ENCODE peak calls at places on chromosomes 6 and 20, in eight cellular contexts. O, B, P, K, R, L, T and H are unnamed samples.

GRCh38 chr6:167706313-167707109 is 120.2 kb upstream of the AFDN start:
- DNase-seq in O (no peak), L (peak; percentile 73), T (no peak), B (no peak), P (no peak), R (no peak), K (no peak), H (no peak)

GRCh38 chr20:32439132-32439829 is 81.2 kb downstream of the ASXL1 start:
- DNase-seq in O (no peak), T (no peak), K (no peak), B (peak; percentile 36), R (peak; percentile 75), L (no peak), P (no peak), H (no peak)

GRCh38 chr20:38073307-38074010 is 39.9 kb downstream of the RPRD1B start:
- DNase-seq in O (peak; percentile 66), B (peak; percentile 94), R (peak; percentile 96), T (peak; percentile 73), K (peak; percentile 80), L (peak; percentile 46), P (no peak), H (peak; percentile 28)

GRCh38 chr20:47220161-47220582 is 136.3 kb downstream of the ZMYND8 start:
- DNase-seq in B (no peak), K (peak; percentile 52), L (peak; percentile 59), O (no peak), T (no peak), R (peak; percentile 38), P (peak; percentile 7), H (no peak)

GRCh38 chr6:146902846-146903245 is 301.4 kb upstream of the STXBP5 start:
- DNase-seq in O (no peak), P (no peak), T (no peak), B (no peak), R (peak; percentile 39), L (no peak), K (no peak), H (no peak)

GRCh38 chr6:146593978-146594377 is 4.8 kb upstream of the ADGB start:
- DNase-seq in R (no peak), B (no peak), K (no peak), T (no peak), P (no peak), O (no peak), L (no peak), H (no peak)

GRCh38 chr6:34233867-34234266 is 2.8 kb upstream of the HMGA1 start:
- DNase-seq in T (no peak), B (no peak), L (no peak), P (no peak), R (no peak), K (no peak), O (no peak), H (no peak)

GRCh38 chr6:43940393-43941087 is 170.5 kb downstream of the VEGFA start:
- DNase-seq in B (no peak), O (no peak), R (no peak), T (no peak), L (no peak), P (no peak), K (no peak), H (no peak)

GRCh38 chr6:40352527-40353170 is 234.5 kb downstream of the LRFN2 start:
- DNase-seq in L (no peak), B (no peak), R (peak; percentile 32), K (no peak), P (no peak), T (no peak), O (no peak), H (no peak)

GRCh38 chr20:17059465-17059864 is 167.4 kb upstream of the PCSK2 start:
- DNase-seq in P (no peak), K (no peak), R (peak; percentile 38), O (no peak), T (no peak), B (peak; percentile 5), L (no peak), H (no peak)

GRCh38 chr6:26065952-26066380 is 21.3 kb upstream of the HFE start:
- DNase-seq in O (peak; percentile 82), L (peak; percentile 74), P (peak; percentile 12), B (peak; percentile 60), T (peak; percentile 70), R (peak; percentile 86), K (peak; percentile 79), H (peak; percentile 78)

GRCh38 chr6:125871365-125871764 is 80.6 kb downstream of the NCOA7 start:
- DNase-seq in O (no peak), T (no peak), B (no peak), K (no peak), L (no peak), R (no peak), P (no peak), H (no peak)

GRCh38 chr6:26489926-26490575 is 10.1 kb upstream of the BTN1A1 start:
- DNase-seq in T (no peak), K (no peak), P (no peak), O (no peak), B (no peak), L (no peak), R (no peak), H (no peak)

GRCh38 chr6:29087213-29087612 is at the start of gene OR2B3:
- DNase-seq in T (no peak), B (no peak), R (no peak), L (no peak), P (no peak), O (no peak), K (no peak), H (no peak)

GRCh38 chr20:18701969-18702368 is 111.6 kb upstream of the SCP2D1 start:
- DNase-seq in B (no peak), P (no peak), K (no peak), R (peak; percentile 20), O (no peak), L (no peak), T (no peak), H (no peak)

GRCh38 chr6:39416728-39417127 is 94.2 kb upstream of the KCNK16 start:
- DNase-seq in T (no peak), P (no peak), R (peak; percentile 98), O (no peak), K (peak; percentile 87), L (no peak), B (peak; percentile 87), H (no peak)

GRCh38 chr6:129955584-129955983 is 62.8 kb upstream of the L3MBTL3 start:
- DNase-seq in B (no peak), K (no peak), P (no peak), R (no peak), L (no peak), T (no peak), O (no peak), H (no peak)

GRCh38 chr6:111576302-111576701 is 29.4 kb downstream of the TRAF3IP2 start:
- DNase-seq in B (no peak), O (no peak), P (no peak), K (no peak), R (peak; percentile 86), T (no peak), L (no peak), H (no peak)

GRCh38 chr6:153090241-153090930 is 40.7 kb downstream of the RGS17 start:
- DNase-seq in L (no peak), T (no peak), R (peak; percentile 81), O (no peak), B (peak; percentile 69), K (peak; percentile 29), P (no peak), H (no peak)

GRCh38 chr6:41901882-41902519 is 6.8 kb upstream of the USP49 start:
- DNase-seq in B (no peak), T (peak; percentile 14), P (no peak), K (no peak), R (peak; percentile 40), L (no peak), O (peak; percentile 34), H (no peak)

GRCh38 chr20:20160513-20160912 is 108.2 kb downstream of the CFAP61 start:
- DNase-seq in B (no peak), T (no peak), O (no peak), K (no peak), P (no peak), L (no peak), R (no peak), H (no peak)

GRCh38 chr6:153538491-153538890 is 407.4 kb upstream of the RGS17 start:
- DNase-seq in R (no peak), T (no peak), L (no peak), B (peak; percentile 70), P (no peak), O (no peak), K (no peak), H (no peak)

GRCh38 chr6:54053893-54054391 is 57.3 kb upstream of the MLIP start:
- DNase-seq in R (peak; percentile 90), T (no peak), L (no peak), K (peak; percentile 66), P (no peak), B (peak; percentile 73), O (peak; percentile 41), H (no peak)

GRCh38 chr20:42701948-42702347 is 487.8 kb downstream of the PTPRT start:
- DNase-seq in R (no peak), O (peak; percentile 24), K (no peak), B (no peak), P (no peak), L (no peak), T (no peak), H (no peak)

GRCh38 chr6:89048985-89049384 is 31.6 kb upstream of the PNRC1 start:
- DNase-seq in K (peak; percentile 9), L (no peak), R (peak; percentile 22), P (no peak), B (peak; percentile 20), O (no peak), T (no peak), H (no peak)

GRCh38 chr6:98724537-98724936 is 109.8 kb upstream of the POU3F2 start:
- DNase-seq in K (no peak), L (no peak), R (no peak), P (no peak), T (no peak), B (peak; percentile 19), O (no peak), H (no peak)

GRCh38 chr20:40322941-40323340 is 366.1 kb downstream of the MAFB start:
- DNase-seq in O (no peak), R (no peak), B (no peak), K (no peak), L (no peak), P (no peak), T (no peak), H (no peak)

GRCh38 chr6:25452027-25452426 is 172.9 kb downstream of the CARMIL1 start:
- DNase-seq in B (no peak), R (no peak), K (no peak), P (no peak), T (no peak), O (no peak), L (no peak), H (no peak)